ENCODE peak calls at places on chromosomes 16 and 17, in ten cellular contexts. One of them, this sample, is unnamed.

GRCh38 chr16:66605177-66605999 is 884 bp downstream of the CMTM3 start:
- DNase-seq in breast epithelium: no peak
- DNase-seq in adrenal gland: no peak
- DNase-seq in ovary: peak; percentile 66
- DNase-seq in heart left ventricle: peak; percentile 86
- DNase-seq in body of pancreas: no peak
- DNase-seq in prostate gland: no peak
- DNase-seq in H1: no peak
- DNase-seq in HCT116: no peak
- DNase-seq in Peyer's patch: peak; percentile 64
- DNase-seq in this sample: peak; percentile 87

GRCh38 chr17:77783991-77784820 is 174.3 kb upstream of the TNRC6C start:
- DNase-seq in heart left ventricle: no peak
- DNase-seq in Peyer's patch: no peak
- DNase-seq in prostate gland: no peak
- DNase-seq in H1: no peak
- DNase-seq in HCT116: no peak
- DNase-seq in ovary: no peak
- DNase-seq in body of pancreas: no peak
- DNase-seq in adrenal gland: no peak
- DNase-seq in breast epithelium: no peak
- DNase-seq in this sample: no peak

GRCh38 chr16:81817296-81817695 is 38.2 kb downstream of the PLCG2 start:
- DNase-seq in heart left ventricle: no peak
- DNase-seq in breast epithelium: no peak
- DNase-seq in ovary: no peak
- DNase-seq in body of pancreas: no peak
- DNase-seq in Peyer's patch: no peak
- DNase-seq in adrenal gland: no peak
- DNase-seq in HCT116: no peak
- DNase-seq in prostate gland: no peak
- DNase-seq in H1: no peak
- DNase-seq in this sample: no peak

GRCh38 chr17:66507103-66507923 is 204.9 kb downstream of the PRKCA start:
- DNase-seq in ovary: peak; percentile 40
- DNase-seq in breast epithelium: no peak
- DNase-seq in prostate gland: peak; percentile 41
- DNase-seq in heart left ventricle: no peak
- DNase-seq in H1: no peak
- DNase-seq in HCT116: peak; percentile 33
- DNase-seq in adrenal gland: peak; percentile 66
- DNase-seq in body of pancreas: peak; percentile 22
- DNase-seq in Peyer's patch: no peak
- DNase-seq in this sample: no peak

GRCh38 chr16:87317766-87318121 is 552 bp upstream of the C16orf95 start:
- DNase-seq in ovary: peak; percentile 52
- DNase-seq in H1: no peak
- DNase-seq in Peyer's patch: no peak
- DNase-seq in prostate gland: no peak
- DNase-seq in breast epithelium: peak; percentile 26
- DNase-seq in adrenal gland: peak; percentile 70
- DNase-seq in body of pancreas: peak; percentile 67
- DNase-seq in heart left ventricle: peak; percentile 54
- DNase-seq in HCT116: no peak
- DNase-seq in this sample: peak; percentile 78

GRCh38 chr16:71666928-71667707 is 41.1 kb downstream of the MARVELD3 start:
- DNase-seq in H1: no peak
- DNase-seq in Peyer's patch: no peak
- DNase-seq in heart left ventricle: no peak
- DNase-seq in ovary: no peak
- DNase-seq in adrenal gland: no peak
- DNase-seq in body of pancreas: no peak
- DNase-seq in prostate gland: no peak
- DNase-seq in HCT116: no peak
- DNase-seq in breast epithelium: no peak
- DNase-seq in this sample: no peak

GRCh38 chr17:72618018-72618509 is 474.4 kb downstream of the SLC39A11 start:
- DNase-seq in prostate gland: peak; percentile 72
- DNase-seq in body of pancreas: peak; percentile 60
- DNase-seq in Peyer's patch: peak; percentile 93
- DNase-seq in adrenal gland: no peak
- DNase-seq in ovary: no peak
- DNase-seq in H1: no peak
- DNase-seq in HCT116: peak; percentile 66
- DNase-seq in heart left ventricle: no peak
- DNase-seq in breast epithelium: no peak
- DNase-seq in this sample: peak; percentile 69

GRCh38 chr17:66351701-66352100 is 49.3 kb downstream of the PRKCA start:
- DNase-seq in prostate gland: no peak
- DNase-seq in HCT116: no peak
- DNase-seq in Peyer's patch: peak; percentile 56
- DNase-seq in breast epithelium: no peak
- DNase-seq in ovary: no peak
- DNase-seq in heart left ventricle: no peak
- DNase-seq in H1: no peak
- DNase-seq in body of pancreas: no peak
- DNase-seq in adrenal gland: no peak
- DNase-seq in this sample: no peak

GRCh38 chr16:17367932-17368331 is 102.8 kb downstream of the XYLT1 start:
- DNase-seq in breast epithelium: no peak
- DNase-seq in H1: peak; percentile 70
- DNase-seq in HCT116: no peak
- DNase-seq in heart left ventricle: no peak
- DNase-seq in adrenal gland: peak; percentile 79
- DNase-seq in body of pancreas: peak; percentile 31
- DNase-seq in Peyer's patch: no peak
- DNase-seq in prostate gland: no peak
- DNase-seq in ovary: no peak
- DNase-seq in this sample: no peak

GRCh38 chr16:4693956-4694663 is 748 bp downstream of the NUDT16L1 start:
- DNase-seq in prostate gland: no peak
- DNase-seq in heart left ventricle: peak; percentile 71
- DNase-seq in breast epithelium: no peak
- DNase-seq in adrenal gland: peak; percentile 50
- DNase-seq in HCT116: no peak
- DNase-seq in body of pancreas: peak; percentile 58
- DNase-seq in ovary: peak; percentile 65
- DNase-seq in H1: no peak
- DNase-seq in Peyer's patch: peak; percentile 75
- DNase-seq in this sample: peak; percentile 80

GRCh38 chr16:5041604-5042133 is 7.9 kb upstream of the NAGPA start:
- DNase-seq in HCT116: peak; percentile 58
- DNase-seq in prostate gland: no peak
- DNase-seq in Peyer's patch: peak; percentile 12
- DNase-seq in ovary: no peak
- DNase-seq in adrenal gland: no peak
- DNase-seq in breast epithelium: no peak
- DNase-seq in H1: no peak
- DNase-seq in body of pancreas: no peak
- DNase-seq in heart left ventricle: no peak
- DNase-seq in this sample: no peak

GRCh38 chr17:44909681-44910144 is 5.6 kb downstream of the GFAP start:
- DNase-seq in breast epithelium: no peak
- DNase-seq in adrenal gland: no peak
- DNase-seq in body of pancreas: no peak
- DNase-seq in HCT116: no peak
- DNase-seq in H1: no peak
- DNase-seq in prostate gland: no peak
- DNase-seq in heart left ventricle: no peak
- DNase-seq in ovary: no peak
- DNase-seq in Peyer's patch: no peak
- DNase-seq in this sample: no peak

DNA sequence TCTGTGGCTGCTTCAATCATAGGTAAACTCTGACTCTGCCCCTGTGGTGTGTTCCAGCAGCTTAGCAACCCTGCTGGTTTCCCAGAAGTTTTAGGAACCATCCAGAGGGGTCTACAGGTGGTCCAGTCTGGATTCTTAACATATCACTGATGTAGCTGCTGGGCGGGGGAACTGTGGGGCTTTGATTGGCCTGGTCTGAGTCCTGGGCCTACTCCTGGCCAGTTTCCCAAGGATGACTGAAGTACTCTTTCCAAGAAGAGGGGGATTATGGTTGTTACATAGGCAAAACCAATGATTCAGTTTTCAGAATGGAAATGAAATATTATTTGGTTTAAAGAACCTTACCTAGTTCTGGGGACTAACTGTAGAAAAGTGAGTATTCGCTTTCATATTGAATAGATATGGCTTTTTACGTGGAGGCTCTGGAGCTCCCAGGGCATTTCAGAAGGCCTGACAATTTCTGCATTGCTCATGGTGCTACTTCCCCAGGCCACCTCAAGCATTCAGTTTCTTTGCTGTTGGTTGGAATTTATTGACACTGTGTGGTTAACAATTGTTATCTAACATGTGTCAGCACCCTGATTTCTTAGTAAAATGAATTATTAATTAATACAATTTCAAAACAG is 38.4 kb downstream of the EPN2 start:
- DNase-seq in breast epithelium: no peak
- DNase-seq in Peyer's patch: no peak
- DNase-seq in H1: no peak
- DNase-seq in heart left ventricle: no peak
- DNase-seq in prostate gland: no peak
- DNase-seq in body of pancreas: no peak
- DNase-seq in HCT116: no peak
- DNase-seq in adrenal gland: no peak
- DNase-seq in ovary: no peak
- DNase-seq in this sample: no peak
- TF ChIP-seq POLR2A in breast epithelium: no peak
- TF ChIP-seq POLR2A in Peyer's patch: no peak
- TF ChIP-seq POLR2A in H1: no peak
- TF ChIP-seq POLR2A in heart left ventricle: no peak
- TF ChIP-seq POLR2A in prostate gland: no peak
- TF ChIP-seq POLR2A in body of pancreas: no peak
- TF ChIP-seq POLR2A in HCT116: no peak
- TF ChIP-seq POLR2A in adrenal gland: no peak
- TF ChIP-seq POLR2A in ovary: no peak
- TF ChIP-seq POLR2A in this sample: no peak

DNA sequence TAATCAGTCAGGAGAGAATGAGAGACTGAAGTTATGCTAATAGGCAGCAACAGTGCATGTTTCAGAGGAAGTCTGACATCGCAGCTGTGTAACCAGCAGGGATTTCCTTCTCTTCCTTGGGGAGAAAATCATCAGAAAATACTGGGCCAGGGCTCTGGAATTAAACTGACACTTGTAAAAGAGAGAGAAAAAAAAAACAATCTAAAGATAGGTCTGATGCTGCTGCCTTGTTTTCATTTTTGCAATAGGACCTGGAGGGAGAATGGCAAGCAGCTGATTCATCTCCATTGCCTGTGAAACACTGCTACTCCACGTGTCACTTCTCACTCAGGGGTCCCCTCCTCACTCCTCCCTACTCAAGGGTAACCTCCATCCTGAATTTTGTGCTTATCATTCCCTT is 17.7 kb upstream of the CORO6 start:
- DNase-seq in body of pancreas: no peak
- DNase-seq in ovary: no peak
- DNase-seq in adrenal gland: no peak
- DNase-seq in HCT116: no peak
- DNase-seq in Peyer's patch: no peak
- DNase-seq in heart left ventricle: no peak
- DNase-seq in H1: no peak
- DNase-seq in prostate gland: no peak
- DNase-seq in breast epithelium: no peak
- DNase-seq in this sample: no peak
- H3K4me1 ChIP-seq in body of pancreas: no peaks in the 10 kb centered on the region
- H3K4me1 ChIP-seq in ovary: peaks cover 4% of the 10 kb centered on the region
- H3K4me1 ChIP-seq in adrenal gland: peaks cover 24% of the 10 kb centered on the region
- H3K4me1 ChIP-seq in HCT116: peaks cover 18% of the 10 kb centered on the region
- H3K4me1 ChIP-seq in Peyer's patch: no peaks in the 10 kb centered on the region
- H3K4me1 ChIP-seq in heart left ventricle: peaks cover 58% of the 10 kb centered on the region
- H3K4me1 ChIP-seq in H1: peaks cover 10% of the 10 kb centered on the region
- H3K4me1 ChIP-seq in prostate gland: peaks cover 6% of the 10 kb centered on the region
- H3K4me1 ChIP-seq in breast epithelium: no peaks in the 10 kb centered on the region
- H3K4me1 ChIP-seq in this sample: peaks cover 63% of the 10 kb centered on the region

DNA sequence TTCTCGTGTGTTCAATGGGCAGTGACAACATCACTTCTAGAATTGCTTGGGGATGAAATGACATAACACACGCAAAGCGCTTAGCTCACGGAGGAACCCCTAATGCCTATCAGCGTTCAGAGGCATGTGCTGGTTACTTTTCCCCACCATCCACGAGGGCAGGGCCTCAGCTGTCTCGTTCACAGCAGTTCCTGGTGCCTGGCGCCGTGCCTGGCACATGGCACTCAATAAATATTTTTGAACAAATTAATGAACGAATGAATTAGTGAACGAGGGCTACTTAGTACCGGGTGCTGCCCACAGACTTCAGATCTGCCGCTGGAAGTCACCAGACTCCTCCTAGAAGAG is 14.1 kb upstream of the CIBAR2 start:
- DNase-seq in Peyer's patch: no peak
- DNase-seq in body of pancreas: peak; percentile 63
- DNase-seq in breast epithelium: no peak
- DNase-seq in H1: no peak
- DNase-seq in heart left ventricle: no peak
- DNase-seq in prostate gland: no peak
- DNase-seq in HCT116: no peak
- DNase-seq in adrenal gland: no peak
- DNase-seq in ovary: no peak
- DNase-seq in this sample: no peak
- H3K27ac ChIP-seq in Peyer's patch: peak overlapping the region; percentile 38
- H3K27ac ChIP-seq in body of pancreas: peak overlapping the region; percentile 22
- H3K27ac ChIP-seq in breast epithelium: peak overlapping the region; percentile 91
- H3K27ac ChIP-seq in H1: no peak overlapping the region
- H3K27ac ChIP-seq in heart left ventricle: peak overlapping the region; percentile 79
- H3K27ac ChIP-seq in prostate gland: peak overlapping the region; percentile 19
- H3K27ac ChIP-seq in HCT116: no peak overlapping the region
- H3K27ac ChIP-seq in adrenal gland: no peak overlapping the region
- H3K27ac ChIP-seq in ovary: no peak overlapping the region
- H3K27ac ChIP-seq in this sample: peak overlapping the region; percentile 36

DNA sequence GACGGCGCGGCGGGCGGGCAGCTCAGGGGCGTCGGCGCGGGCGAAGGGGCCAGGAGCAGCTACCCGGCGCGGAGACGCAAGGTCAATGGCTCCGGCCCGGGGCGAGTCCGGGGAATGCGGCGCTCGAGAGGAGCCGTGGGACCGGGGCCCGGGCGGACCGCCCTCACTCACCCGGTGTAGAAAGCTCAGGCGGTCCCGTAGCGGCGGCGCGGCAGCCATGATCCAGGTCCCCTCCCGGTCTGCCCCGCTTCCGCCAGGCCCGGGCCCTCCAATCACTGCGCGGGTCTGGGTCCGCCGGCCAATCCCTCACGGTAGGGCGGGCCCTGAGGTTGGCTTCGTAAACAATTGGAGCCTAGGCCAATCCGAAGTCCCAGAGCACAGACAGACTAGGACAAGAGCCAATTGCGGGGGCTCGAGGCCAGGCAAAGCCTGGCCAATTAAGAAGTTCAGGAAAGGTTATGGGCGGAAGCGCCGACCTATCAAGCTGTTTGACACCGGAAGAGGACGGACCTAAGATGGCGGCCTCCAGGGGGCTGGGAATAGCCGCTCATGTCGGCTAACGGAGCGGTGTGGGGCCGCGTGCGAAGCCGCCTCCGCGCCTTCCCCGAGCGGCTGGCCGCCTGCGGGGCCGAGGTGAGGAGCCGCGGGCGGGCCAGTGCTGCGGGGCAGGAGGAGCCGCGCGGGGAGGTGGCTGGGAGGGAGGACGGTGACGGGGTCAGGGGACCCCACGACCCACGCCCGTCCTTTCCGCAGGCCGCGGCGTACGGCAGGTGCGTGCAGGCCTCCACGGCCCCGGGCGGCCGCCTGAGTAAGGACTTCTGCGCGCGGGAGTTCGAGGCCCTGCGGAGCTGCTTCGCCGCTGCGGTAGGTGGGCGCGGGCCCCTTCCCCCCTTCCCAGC is at the start of the genes NDUFAF8 and TEPSIN:
- DNase-seq in H1: peak; percentile 91
- DNase-seq in HCT116: peak; percentile 100
- DNase-seq in heart left ventricle: peak; percentile 97
- DNase-seq in ovary: peak; percentile 97
- DNase-seq in prostate gland: peak; percentile 99
- DNase-seq in adrenal gland: peak; percentile 98
- DNase-seq in breast epithelium: peak; percentile 99
- DNase-seq in body of pancreas: peak; percentile 99
- DNase-seq in Peyer's patch: peak; percentile 96
- DNase-seq in this sample: peak; percentile 99
- TF ChIP-seq POLR2A in H1: peak; percentile 47
- TF ChIP-seq POLR2A in HCT116: peak; percentile 24
- TF ChIP-seq POLR2A in heart left ventricle: no peak
- TF ChIP-seq POLR2A in ovary: peak; percentile 36
- TF ChIP-seq POLR2A in prostate gland: peak; percentile 40
- TF ChIP-seq POLR2A in adrenal gland: peak; percentile 48
- TF ChIP-seq POLR2A in breast epithelium: peak; percentile 37
- TF ChIP-seq POLR2A in body of pancreas: peak; percentile 76
- TF ChIP-seq POLR2A in Peyer's patch: peak; percentile 48
- TF ChIP-seq POLR2A in this sample: no peak